ENCODE peak calls at places on chromosomes 13 and 19, in ten cellular contexts. R is adrenal gland, M is tibial nerve, Q is breast epithelium, E is ovary, N is body of pancreas, V is prostate gland, Z is lower leg skin, T is heart left ventricle, P is suprapubic skin. L is an unnamed sample.

GRCh38 chr19:38653028-38653571 is 5.7 kb downstream of the ACTN4 start:
- DNase-seq in R (no peak), M (no peak), Q (no peak), E (peak), N (peak), V (no peak), Z (no peak), T (no peak), P (no peak), L (no peak)

GRCh38 chr13:112324121-112324520 is 52.0 kb upstream of the SPACA7 start:
- DNase-seq in R (no peak), M (no peak), Q (no peak), E (no peak), N (no peak), V (no peak), Z (no peak), T (no peak), P (no peak), L (no peak)

GRCh38 chr19:46081928-46082727 is 41.3 kb upstream of the IGFL4 start:
- DNase-seq in R (peak), M (no peak), Q (no peak), E (no peak), N (peak), V (peak), Z (peak), T (no peak), P (no peak), L (peak)

GRCh38 chr13:46173656-46174055 is 8.3 kb downstream of the LCP1 start:
- DNase-seq in R (no peak), M (no peak), Q (no peak), E (no peak), N (no peak), V (no peak), Z (no peak), T (no peak), P (no peak), L (no peak)

GRCh38 chr13:95954266-95954665 is 98.9 kb downstream of the UGGT2 start:
- DNase-seq in R (no peak), M (no peak), Q (no peak), E (no peak), N (no peak), V (no peak), Z (no peak), T (no peak), P (no peak), L (no peak)

GRCh38 chr19:4068058-4068966 is 1.6 kb upstream of the ZBTB7A start:
- DNase-seq in R (no peak), M (no peak), Q (no peak), E (peak), N (no peak), V (no peak), Z (no peak), T (no peak), P (no peak), L (no peak)

GRCh38 chr13:49563513-49563912 is 21.8 kb downstream of the RCBTB1 start:
- DNase-seq in R (no peak), M (no peak), Q (no peak), E (no peak), N (no peak), V (no peak), Z (no peak), T (no peak), P (no peak), L (no peak)

GRCh38 chr13:33050161-33050560 is 33.9 kb downstream of the KL start:
- DNase-seq in R (no peak), M (no peak), Q (no peak), E (no peak), N (no peak), V (no peak), Z (no peak), T (no peak), P (no peak), L (no peak)

GRCh38 chr19:14394167-14394566 is 12.9 kb downstream of the ADGRE5 start:
- DNase-seq in R (no peak), M (no peak), Q (no peak), E (no peak), N (no peak), V (no peak), Z (no peak), T (no peak), P (no peak), L (no peak)

GRCh38 chr19:51460164-51460992 is 2.1 kb upstream of the SIGLEC8 start:
- DNase-seq in R (no peak), M (no peak), Q (no peak), E (no peak), N (no peak), V (no peak), Z (no peak), T (no peak), P (peak), L (no peak)

GRCh38 chr13:97211357-97211756 is 10.8 kb upstream of the MBNL2 start:
- DNase-seq in R (no peak), M (no peak), Q (no peak), E (no peak), N (no peak), V (no peak), Z (no peak), T (no peak), P (no peak), L (no peak)

GRCh38 chr19:47109541-47110375 is 3.8 kb downstream of the ZC3H4 start:
- DNase-seq in R (no peak), M (no peak), Q (no peak), E (no peak), N (no peak), V (no peak), Z (no peak), T (no peak), P (no peak), L (no peak)

GRCh38 chr19:31340059-31341025 is 8.9 kb downstream of the TSHZ3 start:
- DNase-seq in R (no peak), M (no peak), Q (no peak), E (peak), N (no peak), V (peak), Z (no peak), T (peak), P (no peak), L (no peak)

GRCh38 chr13:31940076-31940475 is 91.5 kb upstream of the FRY start:
- DNase-seq in R (no peak), M (no peak), Q (no peak), E (no peak), N (no peak), V (no peak), Z (no peak), T (no peak), P (no peak), L (no peak)

GRCh38 chr19:7682175-7682855 is 1.7 kb downstream of the TRAPPC5 start:
- DNase-seq in R (no peak), M (no peak), Q (no peak), E (no peak), N (no peak), V (no peak), Z (no peak), T (no peak), P (no peak), L (no peak)

GRCh38 chr13:109781384-109782065 is 4.9 kb downstream of the IRS2 start:
- DNase-seq in R (peak), M (no peak), Q (no peak), E (peak), N (no peak), V (no peak), Z (peak), T (no peak), P (no peak), L (no peak)

GRCh38 chr13:95155504-95155903 is 145.7 kb downstream of the ABCC4 start:
- DNase-seq in R (no peak), M (no peak), Q (no peak), E (no peak), N (no peak), V (no peak), Z (no peak), T (no peak), P (no peak), L (no peak)

GRCh38 chr13:29483211-29483610 is 112.3 kb downstream of the SLC7A1 start:
- DNase-seq in R (no peak), M (no peak), Q (no peak), E (no peak), N (peak), V (peak), Z (no peak), T (peak), P (no peak), L (no peak)

GRCh38 chr13:49641810-49642291 is 13.5 kb downstream of the ARL11 start:
- DNase-seq in R (peak), M (peak), Q (no peak), E (no peak), N (no peak), V (no peak), Z (peak), T (peak), P (no peak), L (peak)

GRCh38 chr19:55723491-55723890 is 14.7 kb downstream of the NLRP9 start:
- DNase-seq in R (no peak), M (no peak), Q (no peak), E (no peak), N (no peak), V (no peak), Z (no peak), T (no peak), P (no peak), L (no peak)

GRCh38 chr19:10544242-10544752 is 593 bp downstream of the ATG4D start:
- DNase-seq in R (peak), M (no peak), Q (no peak), E (peak), N (peak), V (no peak), Z (no peak), T (peak), P (no peak), L (no peak)

GRCh38 chr19:460877-461609 is at the start of gene SHC2:
- DNase-seq in R (peak), M (no peak), Q (no peak), E (peak), N (peak), V (peak), Z (no peak), T (peak), P (no peak), L (no peak)

GRCh38 chr13:29918845-29919244 is 68.4 kb upstream of the UBL3 start:
- DNase-seq in R (no peak), M (no peak), Q (peak), E (no peak), N (peak), V (peak), Z (peak), T (no peak), P (no peak), L (no peak)

GRCh38 chr13:114012921-114013320 is 39.0 kb upstream of the C13orf46 start:
- DNase-seq in R (no peak), M (no peak), Q (no peak), E (no peak), N (no peak), V (no peak), Z (no peak), T (no peak), P (no peak), L (no peak)

GRCh38 chr13:46663216-46663615 is 110.2 kb downstream of the LRCH1 start:
- DNase-seq in R (no peak), M (no peak), Q (no peak), E (no peak), N (no peak), V (no peak), Z (no peak), T (no peak), P (no peak), L (no peak)

GRCh38 chr19:38394488-38394887 is 6.0 kb downstream of the SPRED3 start:
- DNase-seq in R (no peak), M (no peak), Q (no peak), E (no peak), N (no peak), V (no peak), Z (no peak), T (no peak), P (no peak), L (no peak)

GRCh38 chr13:60230593-60230992 is 66.9 kb upstream of the DIAPH3 start:
- DNase-seq in R (no peak), M (no peak), Q (no peak), E (no peak), N (no peak), V (no peak), Z (no peak), T (no peak), P (no peak), L (no peak)

GRCh38 chr13:113724016-113724758 is 34.8 kb upstream of the TMEM255B start:
- DNase-seq in R (no peak), M (no peak), Q (no peak), E (no peak), N (no peak), V (no peak), Z (no peak), T (no peak), P (no peak), L (no peak)

GRCh38 chr13:90447735-90448103 is 899.8 kb upstream of the MIR17HG start:
- DNase-seq in R (no peak), M (no peak), Q (no peak), E (no peak), N (no peak), V (no peak), Z (no peak), T (no peak), P (no peak), L (peak)

GRCh38 chr13:50353651-50354415 is 338.6 kb downstream of the KCNRG start:
- DNase-seq in R (no peak), M (no peak), Q (no peak), E (no peak), N (no peak), V (no peak), Z (no peak), T (no peak), P (no peak), L (no peak)

GRCh38 chr13:56864451-56864850 is 276.3 kb upstream of the PRR20A start:
- DNase-seq in R (no peak), M (no peak), Q (no peak), E (no peak), N (no peak), V (no peak), Z (no peak), T (no peak), P (no peak), L (no peak)

GRCh38 chr13:48580185-48580803 is 47.4 kb upstream of the RCBTB2 start:
- DNase-seq in R (peak), M (peak), Q (peak), E (peak), N (peak), V (peak), Z (peak), T (peak), P (no peak), L (no peak)

GRCh38 chr19:42280761-42281174 is 11.7 kb downstream of the CIC start:
- DNase-seq in R (peak), M (no peak), Q (no peak), E (peak), N (no peak), V (no peak), Z (peak), T (no peak), P (no peak), L (peak)
- TF ChIP-seq POLR2A in R (no peak), M (no peak), Q (no peak), E (no peak), N (no peak), V (no peak), Z (no peak), T (no peak), P (no peak), L (no peak)

GRCh38 chr13:74129500-74130144 is 4.6 kb downstream of the KLF12 start:
- DNase-seq in R (no peak), M (no peak), Q (no peak), E (no peak), N (no peak), V (no peak), Z (no peak), T (peak), P (no peak), L (no peak)
- TF ChIP-seq POLR2A in R (no peak), M (no peak), Q (no peak), E (no peak), N (no peak), V (no peak), Z (no peak), T (no peak), P (no peak), L (no peak)

DNA sequence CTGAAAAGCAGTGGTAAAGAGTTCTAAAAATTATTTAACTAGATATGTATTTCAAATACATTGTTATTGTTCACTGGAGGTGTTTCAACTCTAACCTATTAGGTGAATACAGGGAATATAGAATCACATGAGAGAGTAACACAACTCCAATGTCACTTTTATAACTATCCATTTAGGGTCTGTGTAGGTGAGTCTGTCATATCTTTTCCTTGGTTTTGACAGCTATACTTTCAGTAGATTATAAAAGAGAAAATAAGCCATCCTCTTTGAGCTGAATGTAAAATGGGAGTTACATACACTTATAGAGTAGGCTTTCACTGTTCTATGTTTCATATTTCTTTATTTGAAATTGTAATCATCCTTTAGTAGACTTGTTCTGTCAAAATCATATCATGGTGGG is 2321.0 kb downstream of the PCDH9 start:
- DNase-seq in R (no peak), M (no peak), Q (no peak), E (no peak), N (no peak), V (no peak), Z (no peak), T (no peak), P (no peak), L (no peak)
- TF ChIP-seq POLR2A in R (no peak), M (no peak), Q (no peak), E (no peak), N (no peak), V (no peak), Z (no peak), T (no peak), P (no peak), L (no peak)

DNA sequence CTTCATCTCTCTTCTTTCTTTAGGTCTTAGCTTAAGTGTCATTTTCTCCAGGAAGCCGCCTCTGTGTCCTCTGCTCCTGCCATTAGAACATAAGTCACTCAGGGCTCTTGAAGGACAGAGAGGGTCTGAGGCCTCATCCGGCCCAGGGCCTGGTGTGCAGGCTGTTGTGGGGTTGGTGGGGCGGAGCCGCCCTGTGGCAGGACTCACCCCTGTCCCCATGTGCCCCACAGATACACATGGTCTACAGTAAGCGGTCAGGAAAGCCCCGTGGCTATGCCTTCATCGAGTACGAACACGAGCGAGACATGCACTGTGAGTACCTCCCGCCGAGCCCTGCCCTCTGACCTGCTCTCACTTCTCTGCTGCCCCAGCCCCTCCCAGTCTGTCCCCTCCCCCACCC is 13.0 kb upstream of the LIN7B start:
- DNase-seq in R (no peak), M (no peak), Q (no peak), E (no peak), N (no peak), V (no peak), Z (no peak), T (no peak), P (no peak), L (no peak)
- TF ChIP-seq POLR2A in R (no peak), M (no peak), Q (no peak), E (no peak), N (no peak), V (no peak), Z (no peak), T (no peak), P (no peak), L (no peak)

GRCh38 chr19:19064098-19064722 is 416 bp downstream of the SLC25A42 start:
- DNase-seq in R (no peak), M (no peak), Q (no peak), E (no peak), N (no peak), V (peak), Z (no peak), T (peak), P (peak), L (no peak)

GRCh38 chr19:19062454-19063182 is 1.2 kb upstream of the SLC25A42 start:
- DNase-seq in R (peak), M (no peak), Q (no peak), E (no peak), N (no peak), V (no peak), Z (no peak), T (no peak), P (no peak), L (peak)

GRCh38 chr19:19061491-19061890 is 2.3 kb upstream of the SLC25A42 start:
- DNase-seq in R (no peak), M (no peak), Q (no peak), E (no peak), N (peak), V (no peak), Z (no peak), T (peak), P (no peak), L (no peak)

GRCh38 chr19:19064811-19065745 is 1.3 kb downstream of the SLC25A42 start:
- DNase-seq in R (no peak), M (no peak), Q (no peak), E (no peak), N (no peak), V (no peak), Z (no peak), T (no peak), P (no peak), L (no peak)

GRCh38 chr19:19063183-19064097 is at the start of gene SLC25A42:
- DNase-seq in R (peak), M (peak), Q (peak), E (peak), N (peak), V (peak), Z (peak), T (peak), P (peak), L (peak)
- TF ChIP-seq POLR2A in R (peak), M (peak), Q (no peak), E (no peak), N (peak), V (no peak), Z (no peak), T (no peak), P (no peak), L (peak)